ENCODE peak calls at places on chromosomes 11 and 22, in eight cellular contexts. O, W, Q, Z, D, F, M and P are unnamed samples.

GRCh38 chr11:102590646-102591045 is 34.5 kb downstream of the MMP20 start:
- DNase-seq in O (no peak), Q (no peak), F (no peak), Z (no peak), D (no peak), M (no peak), W (no peak), P (no peak)

GRCh38 chr11:93169950-93170561 is 27.7 kb downstream of the SLC36A4 start:
- DNase-seq in M (no peak), W (peak), Z (peak), Q (peak), F (no peak), D (no peak), O (no peak), P (no peak)

GRCh38 chr11:73854680-73855079 is 22.0 kb downstream of the COA4 start:
- DNase-seq in Q (peak), M (no peak), O (no peak), W (peak), F (no peak), D (no peak), Z (no peak), P (no peak)

GRCh38 chr11:114060402-114061052 is 1.0 kb downstream of the ZBTB16 start:
- DNase-seq in Z (no peak), O (peak), M (peak), F (peak), W (peak), D (no peak), Q (peak), P (no peak)

GRCh38 chr11:37642321-37642720 is 1044.3 kb upstream of the RAG2 start:
- DNase-seq in F (no peak), W (no peak), D (no peak), Z (no peak), Q (no peak), M (no peak), O (no peak), P (no peak)

GRCh38 chr22:20615021-20615420 is 107.6 kb downstream of the MED15 start:
- DNase-seq in D (no peak), Q (no peak), W (no peak), M (no peak), Z (no peak), O (no peak), F (no peak), P (no peak)

GRCh38 chr11:50298182-50298988 is 265.7 kb downstream of the OR4C45 start:
- DNase-seq in D (no peak), F (no peak), W (no peak), Z (no peak), Q (no peak), M (no peak), O (no peak), P (no peak)

GRCh38 chr11:14542384-14542783 is 22.2 kb upstream of the PSMA1 start:
- DNase-seq in Q (no peak), F (no peak), O (no peak), W (no peak), D (no peak), Z (no peak), M (no peak), P (no peak)

GRCh38 chr22:20013382-20013871 is 3.2 kb downstream of the ARVCF start:
- DNase-seq in Q (peak), W (no peak), D (peak), F (peak), O (peak), Z (peak), M (peak), P (peak)

DNA sequence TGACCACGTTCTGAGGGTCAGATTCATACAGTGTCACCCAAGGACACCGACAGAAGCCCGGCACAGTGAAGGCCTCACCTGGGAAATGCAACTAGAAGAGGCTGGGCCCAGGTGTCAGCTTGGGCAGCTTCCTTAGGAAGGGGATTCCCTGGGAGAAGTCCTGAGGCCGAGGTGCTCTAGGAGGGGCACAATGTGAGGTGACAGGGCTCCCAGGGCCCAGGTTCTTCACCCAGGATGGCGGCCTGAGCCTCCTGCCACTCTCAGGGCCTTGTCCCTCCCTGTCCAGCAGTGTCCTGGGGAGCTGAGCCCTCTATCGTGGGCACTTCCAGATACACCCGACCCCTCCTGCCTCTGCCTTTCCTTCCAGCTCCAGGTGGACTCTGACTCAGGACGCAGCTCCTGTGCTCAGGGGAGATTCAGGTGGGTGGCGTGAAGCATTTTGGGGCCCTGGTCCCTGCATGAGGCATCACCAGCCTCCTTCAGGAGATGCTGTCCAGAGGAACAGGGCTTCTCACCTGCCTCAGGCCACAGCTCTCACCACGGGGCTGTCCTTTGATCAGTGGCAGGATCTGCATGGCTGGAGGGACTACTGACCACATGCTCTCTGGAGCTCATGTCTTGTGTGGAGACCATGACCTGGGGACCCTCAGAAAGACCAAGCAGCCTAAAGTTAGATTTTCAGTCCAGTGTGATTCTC is 58.6 kb downstream of the GGTLC2 start:
- DNase-seq in D (no peak), M (no peak), F (no peak), O (no peak), Q (no peak), Z (no peak), W (no peak), P (no peak)
- TF ChIP-seq CTCF in D (no peak), M (peak), F (no peak), O (no peak), Q (no peak), Z (no peak), W (no peak), P (no peak)

GRCh38 chr11:57615308-57615707 is 17.8 kb downstream of the SERPING1 start:
- DNase-seq in M (no peak), O (no peak), W (no peak), Q (no peak), Z (no peak), D (no peak), F (no peak), P (no peak)

GRCh38 chr11:57622263-57622662 is 24.8 kb downstream of the SERPING1 start:
- DNase-seq in F (peak), W (no peak), D (no peak), Z (no peak), Q (no peak), O (no peak), M (no peak), P (no peak)

GRCh38 chr11:57616595-57616994 is 19.1 kb downstream of the SERPING1 start:
- DNase-seq in O (no peak), D (no peak), Q (no peak), F (no peak), Z (no peak), M (no peak), W (no peak), P (no peak)

GRCh38 chr11:57618438-57618837 is 21.0 kb downstream of the SERPING1 start:
- DNase-seq in W (peak), Z (no peak), O (no peak), F (no peak), M (no peak), D (no peak), Q (no peak), P (no peak)

DNA sequence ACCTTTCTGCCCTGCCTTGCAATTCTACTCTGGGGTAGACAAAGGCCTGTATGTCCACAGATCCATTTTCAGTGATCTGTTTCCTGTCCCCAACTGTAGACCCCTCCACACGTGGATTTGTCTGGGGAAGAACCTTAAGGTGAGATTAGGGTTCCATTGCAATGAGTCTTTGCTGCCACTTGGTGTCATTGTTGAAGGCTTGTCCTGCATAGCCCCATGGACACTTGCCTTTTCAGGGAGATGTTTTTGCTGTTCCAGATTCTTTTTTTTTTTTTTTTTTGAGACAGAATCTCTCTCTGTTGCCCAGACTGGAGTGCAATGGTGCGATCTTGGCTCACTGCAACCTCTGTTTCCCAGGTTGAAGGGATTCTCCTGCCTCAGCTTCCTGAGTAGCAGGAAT is 21.8 kb downstream of the SERPING1 start:
- DNase-seq in F (peak), Z (no peak), O (no peak), D (no peak), W (no peak), M (no peak), Q (no peak), P (no peak)
- TF ChIP-seq CTCF in F (no peak), Z (peak), O (no peak), D (no peak), W (peak), M (no peak), Q (peak), P (peak)

GRCh38 chr22:50267591-50268390 is 2.4 kb downstream of the MAPK11 start:
- DNase-seq in W (peak), F (no peak), M (peak), Z (no peak), Q (peak), O (peak), D (peak), P (no peak)
- TF ChIP-seq CTCF in W (no peak), F (no peak), M (no peak), Z (peak), Q (peak), O (no peak), D (no peak), P (peak)

GRCh38 chr11:72129381-72129780 is 6.1 kb upstream of the FOLR3 start:
- DNase-seq in D (no peak), M (no peak), O (no peak), F (no peak), W (no peak), Q (no peak), Z (no peak), P (no peak)
- TF ChIP-seq CTCF in D (no peak), M (no peak), O (no peak), F (no peak), W (no peak), Q (no peak), Z (no peak), P (no peak)

DNA sequence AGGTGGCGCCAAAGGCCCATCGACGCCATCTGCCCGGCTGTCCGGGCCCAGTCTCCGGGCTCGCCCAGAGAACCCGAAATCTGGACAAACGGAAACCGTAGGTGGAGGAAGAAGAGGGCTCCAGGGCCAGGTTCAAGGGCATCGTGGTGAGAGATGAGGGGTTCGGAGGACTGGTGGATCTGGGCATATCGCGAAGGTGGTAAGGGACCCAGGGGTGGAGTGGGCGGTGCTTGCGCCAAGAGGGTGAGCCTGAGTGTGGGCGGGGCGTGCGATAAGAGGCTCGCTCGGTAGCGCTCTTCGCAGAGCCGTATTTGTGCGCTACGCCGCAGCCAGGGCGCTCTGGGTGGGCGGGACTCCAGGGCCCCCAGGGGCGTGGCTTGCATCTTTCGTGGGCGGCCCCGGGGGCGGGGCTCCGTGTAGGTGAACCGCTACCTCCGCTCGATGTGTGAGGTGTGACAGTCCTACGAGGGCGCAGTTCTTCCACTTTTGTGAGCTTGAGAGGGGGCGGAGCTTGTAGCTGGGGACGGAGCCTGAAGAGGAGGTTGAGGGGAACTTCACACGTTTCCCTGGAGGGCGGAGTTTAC is 4.8 kb downstream of the CD248 start:
- DNase-seq in Q (peak), O (peak), F (peak), M (peak), W (peak), D (peak), Z (peak), P (no peak)
- TF ChIP-seq CTCF in Q (peak), O (peak), F (no peak), M (no peak), W (no peak), D (peak), Z (peak), P (peak)

DNA sequence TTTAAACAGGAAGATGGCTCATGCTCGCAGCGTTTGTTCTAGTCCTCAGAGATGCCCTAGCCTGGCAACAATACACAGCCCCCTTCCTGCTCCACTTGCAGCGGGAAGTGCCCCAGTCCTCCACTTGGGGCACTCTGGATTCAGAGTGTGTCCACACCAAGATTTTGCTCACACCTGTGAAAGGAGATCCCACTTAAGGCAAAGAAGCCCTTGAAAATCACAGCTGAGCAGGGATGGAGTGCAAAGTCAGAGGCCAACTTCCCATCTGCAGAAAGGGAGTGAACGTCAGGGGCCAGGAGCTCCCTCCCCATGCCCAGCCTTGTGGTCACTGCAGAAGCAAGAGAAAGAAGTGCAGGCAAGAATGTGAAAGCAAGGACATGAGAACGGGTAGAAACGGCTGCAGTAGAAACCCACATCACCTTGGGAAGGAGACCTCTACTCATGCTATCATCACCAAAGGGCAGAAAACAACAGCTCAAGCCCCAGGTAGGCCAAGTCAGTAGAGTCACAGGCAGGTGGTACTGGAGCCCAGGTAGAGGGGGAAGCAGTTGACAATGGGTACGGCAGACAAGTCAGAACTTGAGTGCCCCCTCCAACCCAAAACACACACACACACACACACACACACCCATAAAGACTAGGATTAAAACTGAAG is 157.4 kb downstream of the BUD13 start:
- DNase-seq in M (no peak), W (no peak), D (no peak), F (no peak), Z (no peak), Q (no peak), O (no peak), P (no peak)
- TF ChIP-seq CTCF in M (no peak), W (no peak), D (no peak), F (no peak), Z (no peak), Q (no peak), O (no peak), P (no peak)

DNA sequence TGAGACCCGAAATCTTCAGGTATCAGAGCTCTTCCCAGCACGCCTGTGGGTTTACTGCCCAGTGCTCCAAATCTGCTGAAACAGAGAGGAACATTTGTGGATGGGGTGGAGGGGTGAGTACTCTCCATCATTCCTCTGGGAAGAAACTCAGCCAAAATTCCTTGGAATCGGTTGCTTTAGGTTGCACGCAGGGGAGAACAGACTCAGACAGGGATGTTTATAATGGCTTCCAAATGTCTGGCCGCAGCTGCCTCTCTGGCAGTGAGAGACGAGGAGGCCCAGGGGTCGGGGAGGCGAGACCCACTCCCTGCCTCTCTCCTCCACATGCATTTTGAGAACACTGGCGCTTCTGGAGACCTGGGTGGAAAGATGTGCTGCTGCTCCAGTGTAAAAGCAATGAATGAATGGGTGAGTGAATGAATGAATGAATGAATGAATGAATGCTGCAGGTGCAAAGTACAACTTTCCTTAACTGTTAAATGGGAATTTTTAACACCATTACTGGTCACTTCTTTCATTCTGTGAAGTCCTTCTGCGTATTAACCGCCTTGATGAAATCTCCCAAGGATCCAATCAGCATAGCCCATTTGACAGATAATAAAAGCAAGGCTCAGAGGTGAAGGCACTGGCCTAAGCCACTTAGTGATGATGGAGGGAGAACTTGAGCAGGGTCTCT is 437.4 kb downstream of the MIAT start:
- DNase-seq in O (peak), M (no peak), Z (no peak), W (no peak), D (no peak), F (no peak), Q (peak), P (no peak)
- TF ChIP-seq CTCF in O (no peak), M (no peak), Z (no peak), W (no peak), D (no peak), F (no peak), Q (no peak), P (no peak)